ENCODE peak calls at places on chromosomes 4 and X, in six cellular contexts. D is AG09309, Z is PC-3, X is PC-9, L is choroid plexus epithelial cell, F is lower leg skin. N is an unnamed sample.

GRCh38 chrX:40864972-40865371 is 129.6 kb upstream of the MED14 start:
- DNase-seq in D (no peak), Z (no peak), X (no peak), L (peak; percentile 34), F (no peak), N (no peak)

GRCh38 chr4:105306158-105306781 is 159.6 kb downstream of the TET2 start:
- DNase-seq in D (no peak), Z (peak; percentile 34), X (no peak), L (peak; percentile 7), F (no peak), N (no peak)

GRCh38 chrX:47217121-47217851 is 1.2 kb upstream of the CDK16 start:
- DNase-seq in D (no peak), Z (peak; percentile 75), X (peak; percentile 68), L (peak; percentile 44), F (peak; percentile 85), N (no peak)

GRCh38 chr4:7647932-7648812 is 213.4 kb upstream of the PSAPL1 start:
- DNase-seq in D (no peak), Z (peak; percentile 52), X (peak; percentile 45), L (peak; percentile 55), F (no peak), N (no peak)

GRCh38 chr4:16122784-16123183 is 39.0 kb upstream of the PROM1 start:
- DNase-seq in D (no peak), Z (no peak), X (no peak), L (no peak), F (peak; percentile 42), N (no peak)

GRCh38 chr4:188613976-188614375 is 474.7 kb downstream of the TRIML1 start:
- DNase-seq in D (no peak), Z (no peak), X (no peak), L (no peak), F (no peak), N (no peak)

GRCh38 chrX:39195156-39195555 is 393.9 kb downstream of the MID1IP1 start:
- DNase-seq in D (no peak), Z (no peak), X (no peak), L (no peak), F (peak; percentile 66), N (no peak)

GRCh38 chrX:47587906-47588735 is 5.9 kb downstream of the TIMP1 start:
- DNase-seq in D (no peak), Z (no peak), X (no peak), L (no peak), F (peak; percentile 80), N (no peak)

GRCh38 chrX:6052111-6052745 is 176.4 kb downstream of the NLGN4X start:
- DNase-seq in D (no peak), Z (peak; percentile 5), X (peak; percentile 61), L (no peak), F (no peak), N (no peak)

GRCh38 chr4:114180481-114180880 is 201.0 kb upstream of the ARSJ start:
- DNase-seq in D (peak; percentile 41), Z (peak; percentile 70), X (no peak), L (peak; percentile 87), F (no peak), N (no peak)

GRCh38 chr4:151948351-151949016 is 187.7 kb upstream of the GATB start:
- DNase-seq in D (peak; percentile 57), Z (peak; percentile 86), X (no peak), L (no peak), F (no peak), N (no peak)

GRCh38 chrX:78105944-78106650 is 2.0 kb downstream of the PGK1 start:
- DNase-seq in D (no peak), Z (no peak), X (no peak), L (no peak), F (no peak), N (no peak)

GRCh38 chr4:178577933-178578332 is 1135.7 kb upstream of the AGA start:
- DNase-seq in D (no peak), Z (peak; percentile 9), X (no peak), L (no peak), F (no peak), N (no peak)

GRCh38 chr4:168524006-168524405 is 27.2 kb downstream of the PALLD start:
- DNase-seq in D (peak; percentile 62), Z (peak; percentile 73), X (peak; percentile 45), L (peak; percentile 86), F (no peak), N (no peak)

GRCh38 chr4:24477919-24478318 is 106.4 kb downstream of the DHX15 start:
- DNase-seq in D (no peak), Z (peak; percentile 9), X (no peak), L (peak; percentile 92), F (no peak), N (no peak)

GRCh38 chr4:145808021-145808650 is 128.2 kb downstream of the C4orf51 start:
- DNase-seq in D (peak; percentile 67), Z (peak; percentile 98), X (peak; percentile 96), L (peak; percentile 97), F (no peak), N (no peak)

GRCh38 chr4:166014411-166014810 is 141.4 kb downstream of the TLL1 start:
- DNase-seq in D (no peak), Z (peak; percentile 80), X (peak; percentile 63), L (no peak), F (no peak), N (no peak)

GRCh38 chrX:10972731-10973130 is 138.4 kb upstream of the HCCS start:
- DNase-seq in D (peak; percentile 4), Z (no peak), X (no peak), L (peak; percentile 56), F (no peak), N (no peak)

GRCh38 chrX:134144231-134144630 is 92.8 kb upstream of the CCDC160 start:
- DNase-seq in D (no peak), Z (peak; percentile 51), X (no peak), L (peak; percentile 20), F (no peak), N (no peak)
- TF ChIP-seq CTCF in D (peak; percentile 32), Z (peak; percentile 63), X (peak; percentile 70), L (peak; percentile 44), F (no peak), N (peak; percentile 47)

DNA sequence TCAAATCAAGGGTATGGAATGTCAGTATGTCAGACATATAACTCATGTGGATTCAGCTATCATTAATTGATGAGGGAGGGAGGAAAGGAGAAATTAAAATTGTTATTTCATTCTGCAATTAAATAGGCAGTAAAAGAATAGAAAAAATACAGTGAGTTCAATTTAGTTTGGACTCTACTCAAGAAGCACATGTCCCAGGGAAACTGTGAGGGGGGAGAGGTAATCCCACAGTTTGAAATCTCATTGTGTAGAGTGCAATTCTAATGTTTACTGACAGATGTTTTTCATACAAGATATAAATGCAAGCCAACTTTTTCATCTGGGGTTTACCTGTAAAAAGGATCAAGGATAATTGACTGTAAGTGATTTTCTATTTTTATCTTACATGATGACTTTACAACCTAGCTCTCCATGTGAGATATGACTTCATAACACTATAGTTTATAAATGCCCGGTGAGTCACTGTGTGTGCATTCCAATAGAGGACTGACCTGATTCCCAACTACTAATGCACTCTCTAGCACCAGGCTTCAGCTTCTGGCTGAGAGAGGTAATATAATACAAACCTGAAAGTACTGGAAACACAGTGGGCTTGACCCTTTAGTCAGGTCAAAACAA is 35.2 kb upstream of the SCD5 start:
- DNase-seq in D (peak; percentile 31), Z (peak; percentile 68), X (peak; percentile 88), L (peak; percentile 94), F (no peak), N (no peak)
- TF ChIP-seq CTCF in D (peak; percentile 18), Z (no peak), X (no peak), L (peak; percentile 36), F (no peak), N (no peak)

GRCh38 chr4:140331245-140331644 is 42.2 kb upstream of the SCOC start:
- DNase-seq in D (no peak), Z (no peak), X (no peak), L (no peak), F (no peak), N (no peak)

GRCh38 chr4:140330311-140330900 is 43.0 kb upstream of the SCOC start:
- DNase-seq in D (no peak), Z (peak; percentile 61), X (no peak), L (peak; percentile 71), F (no peak), N (no peak)

DNA sequence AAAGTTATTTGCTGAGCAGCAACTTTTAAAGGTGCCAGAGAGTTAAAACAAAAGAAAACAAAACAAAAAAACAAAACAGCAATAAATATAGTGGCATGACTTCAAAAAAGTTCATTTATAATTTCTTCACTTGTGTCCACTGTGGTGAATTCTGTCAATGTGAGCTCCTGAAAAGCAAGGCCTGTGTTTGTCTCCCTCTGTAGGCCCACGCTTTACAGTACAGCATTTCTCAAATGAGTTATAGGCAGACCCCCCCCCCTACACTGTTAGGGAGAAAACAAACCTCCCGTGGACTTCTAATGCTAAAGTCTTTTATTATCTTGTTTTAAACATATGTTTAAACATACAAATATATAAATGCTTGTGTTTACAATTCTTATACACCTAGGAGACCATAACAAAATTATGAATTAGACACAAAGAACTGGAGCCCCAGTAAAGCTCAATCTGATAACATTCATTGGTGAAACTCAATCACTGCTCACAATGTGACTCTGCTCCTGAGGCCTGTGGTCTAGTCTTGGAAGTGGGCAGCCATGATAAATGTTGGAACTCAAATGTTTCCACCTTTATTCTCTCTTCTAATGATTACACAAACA is 47.0 kb upstream of the SCOC start:
- DNase-seq in D (no peak), Z (peak; percentile 59), X (no peak), L (peak; percentile 75), F (no peak), N (no peak)
- TF ChIP-seq CTCF in D (peak; percentile 79), Z (peak; percentile 82), X (peak; percentile 55), L (peak; percentile 77), F (no peak), N (no peak)

DNA sequence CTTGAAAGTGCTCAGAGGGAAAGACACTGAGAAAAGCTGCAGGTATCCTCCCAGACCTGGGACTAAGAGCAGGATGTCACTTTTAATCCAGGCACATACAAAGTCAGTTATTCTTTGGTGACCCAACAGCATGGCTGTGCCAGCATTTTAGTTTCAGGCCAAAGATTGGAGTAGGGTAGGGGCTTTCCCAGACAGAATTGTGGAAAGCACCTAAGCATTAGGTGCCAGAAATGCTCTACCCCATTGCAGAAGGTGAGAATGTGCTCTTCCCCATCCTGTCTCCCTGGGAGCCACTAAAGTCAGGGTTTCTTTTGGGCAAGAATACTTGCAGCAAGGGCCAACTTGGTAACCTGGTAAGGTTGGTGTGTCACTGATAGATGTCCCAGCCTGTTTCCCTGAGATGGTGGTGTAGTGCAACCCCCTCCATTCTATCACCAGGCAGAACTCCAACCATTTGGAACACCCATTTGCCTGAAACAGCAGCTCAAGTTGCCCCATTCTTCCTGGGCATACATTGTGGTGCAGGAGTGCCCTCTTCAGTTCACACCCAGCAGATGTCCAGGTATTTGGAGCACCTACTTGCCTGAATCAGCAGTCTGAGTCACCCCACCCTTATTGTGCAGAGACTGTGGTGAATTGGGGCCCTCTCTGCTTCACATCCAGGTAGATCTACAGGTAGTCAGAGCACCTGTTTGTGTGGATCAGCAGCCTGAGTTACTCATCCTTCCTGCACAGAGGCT is 183.5 kb downstream of the ZC4H2 start:
- DNase-seq in D (no peak), Z (no peak), X (no peak), L (no peak), F (no peak), N (no peak)
- TF ChIP-seq CTCF in D (no peak), Z (no peak), X (no peak), L (no peak), F (no peak), N (no peak)